ENCODE peak calls at places on chromosomes 1 and 21, in six cellular contexts. N is ovary, U is A549, H is dermis microvascular lymphatic vessel endothelial cell, C is uterus, J is heart left ventricle. S is an unnamed sample.

GRCh38 chr1:95039360-95040031 is 33.3 kb downstream of the ALG14 start:
- DNase-seq in N (peak; percentile 13), U (no peak), H (no peak), C (peak; percentile 74), J (no peak), S (no peak)

GRCh38 chr1:234605983-234606730 is 3.8 kb downstream of the IRF2BP2 start:
- DNase-seq in N (no peak), U (no peak), H (peak; percentile 65), C (no peak), J (peak; percentile 64), S (peak; percentile 42)

GRCh38 chr1:79105499-79105898 is 99.0 kb upstream of the ADGRL4 start:
- DNase-seq in N (no peak), U (no peak), H (no peak), C (no peak), J (no peak), S (no peak)

GRCh38 chr1:223077434-223077833 is 65.6 kb downstream of the TLR5 start:
- DNase-seq in N (no peak), U (no peak), H (no peak), C (no peak), J (peak; percentile 58), S (no peak)

GRCh38 chr1:193313354-193314140 is 127.1 kb upstream of the B3GALT2 start:
- DNase-seq in N (no peak), U (no peak), H (peak; percentile 87), C (no peak), J (no peak), S (no peak)

GRCh38 chr21:38660333-38661295 is 145.1 kb upstream of the ETS2 start:
- DNase-seq in N (peak; percentile 19), U (no peak), H (no peak), C (peak; percentile 17), J (peak; percentile 24), S (peak; percentile 4)

GRCh38 chr1:8816831-8817412 is 518 bp downstream of the RERE start:
- DNase-seq in N (peak; percentile 26), U (no peak), H (no peak), C (peak; percentile 38), J (peak; percentile 41), S (peak; percentile 30)

GRCh38 chr1:167439301-167439988 is 78.9 kb downstream of the CD247 start:
- DNase-seq in N (no peak), U (peak; percentile 54), H (no peak), C (no peak), J (no peak), S (peak; percentile 41)

GRCh38 chr1:181219938-181220337 is 131.4 kb downstream of the IER5 start:
- DNase-seq in N (no peak), U (no peak), H (no peak), C (no peak), J (no peak), S (no peak)

GRCh38 chr1:1344672-1345361 is 4.4 kb downstream of the DVL1 start:
- DNase-seq in N (no peak), U (peak; percentile 84), H (no peak), C (no peak), J (no peak), S (peak; percentile 64)

GRCh38 chr1:244730153-244730933 is 77.4 kb downstream of the DESI2 start:
- DNase-seq in N (peak; percentile 16), U (no peak), H (no peak), C (peak; percentile 24), J (peak; percentile 51), S (peak; percentile 32)

GRCh38 chr1:160206421-160207117 is 1.4 kb downstream of the PEA15 start:
- DNase-seq in N (no peak), U (peak; percentile 71), H (no peak), C (no peak), J (no peak), S (no peak)

GRCh38 chr1:175865041-175865766 is 121.8 kb upstream of the TNR start:
- DNase-seq in N (no peak), U (no peak), H (no peak), C (no peak), J (no peak), S (no peak)

GRCh38 chr1:2179283-2180013 is 15.1 kb downstream of the FAAP20 start:
- DNase-seq in N (no peak), U (no peak), H (no peak), C (no peak), J (no peak), S (no peak)

GRCh38 chr1:241557551-241558193 is 25.5 kb downstream of the KMO start:
- DNase-seq in N (no peak), U (no peak), H (no peak), C (no peak), J (no peak), S (no peak)

GRCh38 chr1:31591425-31592093 is 15.2 kb downstream of the TINAGL1 start:
- DNase-seq in N (no peak), U (no peak), H (no peak), C (no peak), J (no peak), S (no peak)